ENCODE peak calls at places on chromosomes 13 and 19, in eight cellular contexts. S is cardiac muscle cell; F is activated CD4-positive, alpha-beta T cell treated with anti-CD3 and anti-CD28 coated beads, Interleukin-2, amount 50 U/mL, for 1 hour; N is stimulated activated effector memory CD8-positive, alpha-beta T cell treated with anti-CD3 and anti-CD28 coated beads, Interleukin-12 subunit alpha, Interleukin-12 subunit beta, amount 100 ng/mL, for 72 hours; Y is transverse colon; K is tibial artery; J is body of pancreas; P is SW 1271. X is an unnamed sample.

GRCh38 chr19:48154003-48154402 is 16.1 kb downstream of the LIG1 start:
- DNase-seq in S (no peak), F (no peak), N (no peak), Y (no peak), K (no peak), J (no peak), P (no peak), X (no peak)

GRCh38 chr19:14081797-14082674 is 3.5 kb downstream of the C19orf67 start:
- DNase-seq in S (no peak), F (peak), N (peak), Y (peak), K (peak), J (peak), P (no peak), X (peak)

GRCh38 chr19:40693150-40693788 is 2.8 kb upstream of the NUMBL start:
- DNase-seq in S (no peak), F (no peak), N (no peak), Y (no peak), K (no peak), J (no peak), P (no peak), X (no peak)

GRCh38 chr13:106063591-106064308 is 471.7 kb downstream of the EFNB2 start:
- DNase-seq in S (peak), F (no peak), N (no peak), Y (no peak), K (no peak), J (no peak), P (no peak), X (no peak)

GRCh38 chr13:40910324-40911050 is 108.6 kb downstream of the ELF1 start:
- DNase-seq in S (peak), F (no peak), N (no peak), Y (no peak), K (no peak), J (no peak), P (no peak), X (no peak)

GRCh38 chr13:71254384-71254783 is 612.6 kb downstream of the DACH1 start:
- DNase-seq in S (no peak), F (no peak), N (no peak), Y (no peak), K (no peak), J (no peak), P (no peak), X (no peak)

GRCh38 chr13:27425151-27425917 is 915 bp downstream of the GTF3A start:
- DNase-seq in S (peak), F (no peak), N (no peak), Y (no peak), K (no peak), J (no peak), P (no peak), X (no peak)

GRCh38 chr13:105442941-105443340 is 1092.5 kb downstream of the EFNB2 start:
- DNase-seq in S (peak), F (no peak), N (no peak), Y (no peak), K (no peak), J (no peak), P (no peak), X (no peak)

GRCh38 chr19:52188822-52189744 is 769 bp upstream of the PPP2R1A start:
- DNase-seq in S (no peak), F (no peak), N (no peak), Y (no peak), K (peak), J (no peak), P (no peak), X (peak)

GRCh38 chr13:45331981-45332830 is 8.8 kb downstream of the TPT1 start:
- DNase-seq in S (peak), F (no peak), N (no peak), Y (no peak), K (peak), J (no peak), P (peak), X (peak)

GRCh38 chr19:30791116-30791515 is 418.9 kb downstream of the ZNF536 start:
- DNase-seq in S (no peak), F (no peak), N (no peak), Y (no peak), K (no peak), J (no peak), P (no peak), X (peak)

GRCh38 chr13:110944121-110944967 is 29.5 kb upstream of the ANKRD10 start:
- DNase-seq in S (peak), F (peak), N (no peak), Y (peak), K (no peak), J (peak), P (no peak), X (no peak)

GRCh38 chr19:39497850-39498261 is 891 bp upstream of the DLL3 start:
- DNase-seq in S (peak), F (no peak), N (no peak), Y (peak), K (no peak), J (peak), P (no peak), X (no peak)

GRCh38 chr19:36060430-36060829 is 5.7 kb downstream of the WDR62 start:
- DNase-seq in S (peak), F (peak), N (no peak), Y (peak), K (no peak), J (peak), P (no peak), X (no peak)

GRCh38 chr19:13036366-13036976 is 41.2 kb downstream of the NFIX start:
- DNase-seq in S (peak), F (no peak), N (no peak), Y (peak), K (no peak), J (peak), P (no peak), X (peak)

GRCh38 chr13:48216204-48216711 is 16.7 kb upstream of the ITM2B start:
- DNase-seq in S (no peak), F (no peak), N (no peak), Y (no peak), K (no peak), J (no peak), P (no peak), X (no peak)

GRCh38 chr13:95833126-95833525 is 156.2 kb downstream of the DNAJC3 start:
- DNase-seq in S (no peak), F (no peak), N (no peak), Y (no peak), K (no peak), J (no peak), P (no peak), X (no peak)

GRCh38 chr19:46704379-46705076 is 12.4 kb downstream of the PRKD2 start:
- DNase-seq in S (peak), F (peak), N (peak), Y (peak), K (peak), J (peak), P (no peak), X (peak)

GRCh38 chr19:50906217-50906616 is 5.0 kb downstream of the KLK4 start:
- DNase-seq in S (peak), F (no peak), N (no peak), Y (peak), K (no peak), J (peak), P (no peak), X (no peak)

GRCh38 chr19:11209892-11210655 is 12.7 kb upstream of the KANK2 start:
- DNase-seq in S (no peak), F (no peak), N (no peak), Y (no peak), K (no peak), J (no peak), P (no peak), X (no peak)

GRCh38 chr13:79647518-79647917 is 166.6 kb downstream of the NDFIP2 start:
- DNase-seq in S (no peak), F (no peak), N (no peak), Y (no peak), K (no peak), J (no peak), P (no peak), X (no peak)

X was measured in right atrium auricular region.